ENCODE peak calls at places on chromosomes 13 and 19, in ten cellular contexts. P is IMR-90, I is kidney epithelial cell, A is astrocyte, J is foreskin fibroblast, S is HL-60, F is thoracic aorta, G is AG04450, Z is stomach, T is GM12865. E is an unnamed sample.

GRCh38 chr13:93246069-93246468 is 19.5 kb downstream of the GPC6 start:
- DNase-seq in T (no peak), G (no peak), J (no peak), Z (no peak), P (no peak), A (no peak), I (no peak), F (no peak), S (no peak), E (no peak)

GRCh38 chr19:38287604-38288003 is 16.4 kb upstream of the C19orf33 start:
- DNase-seq in J (no peak), I (no peak), T (no peak), F (no peak), P (no peak), A (no peak), G (no peak), S (peak; percentile 10), Z (no peak), E (no peak)

GRCh38 chr19:45864629-45865082 is 530 bp downstream of the FOXA3 start:
- DNase-seq in F (no peak), G (no peak), I (no peak), Z (no peak), J (no peak), A (no peak), S (no peak), P (no peak), T (no peak), E (no peak)

GRCh38 chr13:38821753-38822551 is 135.1 kb downstream of the FREM2 start:
- DNase-seq in A (peak; percentile 15), T (peak; percentile 12), P (no peak), Z (no peak), J (no peak), F (no peak), I (no peak), S (no peak), G (no peak), E (no peak)

GRCh38 chr13:98155475-98156111 is 12.7 kb downstream of the FARP1 start:
- DNase-seq in F (no peak), A (peak; percentile 69), T (no peak), I (no peak), G (no peak), P (peak; percentile 91), J (peak; percentile 85), S (no peak), Z (no peak), E (no peak)

GRCh38 chr13:48526269-48526668 is 6.6 kb downstream of the RCBTB2 start:
- DNase-seq in S (no peak), Z (no peak), T (no peak), G (no peak), I (no peak), F (no peak), A (no peak), P (no peak), J (no peak), E (no peak)

GRCh38 chr13:20125783-20126165 is 35.1 kb downstream of the GJA3 start:
- DNase-seq in A (no peak), F (no peak), G (no peak), J (no peak), T (no peak), I (no peak), P (no peak), S (no peak), Z (no peak), E (no peak)

GRCh38 chr19:36973844-36974195 is 57.7 kb downstream of the ZNF568 start:
- DNase-seq in A (no peak), I (no peak), J (no peak), Z (no peak), S (no peak), T (no peak), G (no peak), P (no peak), F (no peak), E (no peak)

GRCh38 chr13:25372275-25373081 is 704 bp downstream of the ATP8A2 start:
- DNase-seq in A (no peak), S (no peak), G (no peak), Z (no peak), P (no peak), T (no peak), J (peak; percentile 16), I (no peak), F (no peak), E (no peak)

GRCh38 chr13:99442273-99442895 is 58.9 kb upstream of the TM9SF2 start:
- DNase-seq in I (no peak), Z (peak; percentile 52), P (peak; percentile 45), G (no peak), S (no peak), F (no peak), A (no peak), J (peak; percentile 66), T (peak; percentile 68), E (no peak)

GRCh38 chr13:99448586-99448985 is 52.7 kb upstream of the TM9SF2 start:
- DNase-seq in S (no peak), T (no peak), F (no peak), Z (no peak), J (no peak), A (no peak), G (no peak), I (no peak), P (no peak), E (no peak)

GRCh38 chr13:99450416-99450815 is 50.9 kb upstream of the TM9SF2 start:
- DNase-seq in S (no peak), F (no peak), G (no peak), I (no peak), Z (no peak), A (no peak), J (no peak), P (no peak), T (no peak), E (no peak)

DNA sequence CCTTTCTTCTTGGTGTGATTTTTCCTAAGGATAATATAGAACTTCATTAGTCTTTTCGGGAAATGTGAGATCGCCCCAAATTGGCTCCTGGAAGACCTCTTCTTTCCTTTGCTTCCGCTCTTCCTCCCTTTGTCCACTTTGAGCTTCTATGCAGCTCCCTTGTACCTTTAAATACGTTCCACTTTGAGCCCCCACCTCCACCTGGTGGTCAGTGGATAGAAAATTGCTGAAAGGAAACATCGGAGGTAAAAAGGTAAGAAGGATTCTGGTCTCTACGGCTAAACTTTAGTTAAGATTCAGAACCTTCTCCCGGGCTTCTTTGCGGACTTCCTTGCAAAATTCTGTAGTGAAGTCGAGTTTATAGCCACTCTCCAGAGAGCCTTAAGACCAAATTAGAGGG is 55.0 kb upstream of the TM9SF2 start:
- DNase-seq in A (no peak), G (no peak), I (no peak), Z (no peak), T (no peak), S (no peak), P (no peak), F (no peak), J (no peak), E (no peak)
- TF ChIP-seq CTCF in A (no peak), G (peak; percentile 14), I (no peak), Z (no peak), T (no peak), S (no peak), P (no peak), F (no peak), J (no peak), E (no peak)

DNA sequence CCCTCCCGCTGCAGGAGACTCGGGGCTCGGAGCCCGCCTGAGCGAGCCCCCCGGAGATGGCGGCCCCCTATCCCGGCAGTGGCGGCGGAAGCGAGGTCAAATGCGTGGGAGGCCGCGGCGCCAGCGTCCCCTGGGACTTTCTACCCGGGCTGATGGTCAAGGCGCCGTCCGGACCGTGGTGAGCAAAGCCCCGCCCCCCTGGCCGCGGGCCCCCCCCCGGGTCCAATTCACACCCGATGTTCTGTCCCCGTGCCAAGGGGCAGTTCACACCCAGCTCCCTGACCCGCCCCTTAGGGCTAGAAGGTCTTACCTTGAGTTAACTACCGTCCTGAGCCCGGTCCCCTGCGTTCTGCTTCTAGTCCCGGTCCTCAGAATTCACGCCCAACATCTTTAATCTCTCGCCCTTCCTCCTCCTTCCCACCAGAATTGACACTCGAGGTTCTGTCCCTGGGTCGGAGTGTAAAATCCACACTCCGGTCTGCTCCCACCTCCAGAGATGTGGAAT is 1.4 kb downstream of the NPAS1 start:
- DNase-seq in I (no peak), Z (no peak), J (peak; percentile 23), P (no peak), G (no peak), F (no peak), T (peak; percentile 30), A (no peak), S (no peak), E (no peak)
- H3K4me3 ChIP-seq in I (peak overlapping the region; percentile 9), Z (peak overlapping the region; percentile 35), J (peak overlapping the region; percentile 20), P (peak overlapping the region; percentile 36), G (peak overlapping the region; percentile 39), F (peak overlapping the region; percentile 61), T (peak overlapping the region; percentile 9), A (no peak overlapping the region), S (peak overlapping the region; percentile 4), E (peak overlapping the region; percentile 45)

GRCh38 chr13:111489301-111489700 is 168.9 kb downstream of the TEX29 start:
- DNase-seq in S (no peak), P (no peak), G (no peak), T (no peak), J (no peak), I (no peak), Z (peak; percentile 18), F (no peak), A (no peak), E (no peak)
- TF ChIP-seq CTCF in S (no peak), P (no peak), G (no peak), T (no peak), J (no peak), I (no peak), Z (no peak), F (no peak), A (no peak), E (no peak)

DNA sequence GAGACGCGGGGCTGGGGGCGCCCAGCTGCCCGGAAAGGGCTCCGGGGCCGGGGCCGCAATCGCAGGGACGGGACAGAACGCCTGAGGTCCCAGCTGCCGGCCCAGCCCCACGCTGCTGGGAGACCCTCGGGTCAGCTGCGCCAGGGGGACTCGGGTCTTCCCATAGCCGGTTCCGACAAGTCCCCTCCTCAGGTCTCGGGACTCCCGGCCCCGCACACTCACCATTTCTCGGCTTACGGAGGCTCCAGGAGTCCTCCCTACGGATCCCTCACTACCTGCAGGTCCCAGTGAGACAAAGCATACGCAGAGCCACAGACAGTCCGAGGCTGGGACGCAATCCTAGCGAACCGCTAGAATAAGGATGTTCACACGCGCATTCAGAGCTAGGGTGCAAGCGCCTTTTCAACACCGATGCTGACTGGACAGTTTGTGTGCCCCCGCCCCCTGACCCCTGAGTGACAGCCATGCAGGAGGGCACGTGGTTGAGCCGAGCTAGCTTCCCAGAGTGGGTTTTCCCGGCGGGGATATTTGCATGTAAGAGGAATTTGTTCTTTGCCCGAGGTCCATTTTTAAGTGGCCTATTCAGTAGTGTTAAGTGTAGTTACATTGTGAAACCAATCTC is 13.6 kb downstream of the ZNF490 start:
- DNase-seq in S (no peak), J (no peak), G (no peak), T (no peak), F (no peak), I (no peak), A (no peak), P (no peak), Z (no peak), E (no peak)
- H3K4me3 ChIP-seq in S (no peak overlapping the region), J (no peak overlapping the region), G (no peak overlapping the region), T (no peak overlapping the region), F (no peak overlapping the region), I (no peak overlapping the region), A (no peak overlapping the region), P (no peak overlapping the region), Z (no peak overlapping the region), E (no peak overlapping the region)